ENCODE peak calls at places on chromosome 12, in ten cellular contexts. K is aorta, C is substantia nigra, D is right atrium auricular region, I is GM23248, E is mammary epithelial cell, Z is HCT116, O is SJCRH30, V is iPS DF 6.9, M is spleen. W is an unnamed sample.

GRCh38 chr12:67068204-67068731 is 200.9 kb upstream of the CAND1 start:
- DNase-seq in K (peak), C (no peak), D (no peak), I (no peak), E (peak), Z (no peak), O (peak), V (no peak), M (no peak), W (no peak)

GRCh38 chr12:51160814-51161459 is 12.0 kb downstream of the TFCP2 start:
- DNase-seq in K (no peak), C (no peak), D (no peak), I (peak), E (no peak), Z (no peak), O (peak), V (no peak), M (no peak), W (no peak)

GRCh38 chr12:132154341-132154761 is 10.1 kb downstream of the NOC4L start:
- DNase-seq in K (no peak), C (no peak), D (no peak), I (no peak), E (no peak), Z (no peak), O (no peak), V (no peak), M (peak), W (no peak)

GRCh38 chr12:20474443-20474842 is 106.1 kb downstream of the PDE3A start:
- DNase-seq in K (no peak), C (no peak), D (no peak), I (no peak), E (no peak), Z (no peak), O (no peak), V (no peak), M (no peak), W (no peak)

GRCh38 chr12:110575326-110575725 is 7.8 kb downstream of the PPTC7 start:
- DNase-seq in K (no peak), C (no peak), D (no peak), I (no peak), E (no peak), Z (no peak), O (no peak), V (no peak), M (no peak), W (no peak)

GRCh38 chr12:14913381-14913781 is 25.0 kb downstream of the ERP27 start:
- DNase-seq in K (no peak), C (no peak), D (peak), I (no peak), E (peak), Z (peak), O (peak), V (no peak), M (no peak), W (peak)

GRCh38 chr12:113456199-113456598 is 15.5 kb downstream of the LHX5 start:
- DNase-seq in K (no peak), C (no peak), D (no peak), I (no peak), E (no peak), Z (no peak), O (no peak), V (no peak), M (no peak), W (no peak)

GRCh38 chr12:13181375-13182070 is 15.0 kb upstream of the EMP1 start:
- DNase-seq in K (no peak), C (no peak), D (no peak), I (no peak), E (no peak), Z (no peak), O (peak), V (no peak), M (no peak), W (no peak)

GRCh38 chr12:67161322-67161918 is 107.7 kb upstream of the CAND1 start:
- DNase-seq in K (no peak), C (no peak), D (no peak), I (peak), E (peak), Z (no peak), O (peak), V (peak), M (no peak), W (no peak)

GRCh38 chr12:30753761-30754382 is 879 bp downstream of the CAPRIN2 start:
- DNase-seq in K (no peak), C (no peak), D (no peak), I (peak), E (peak), Z (no peak), O (peak), V (no peak), M (no peak), W (no peak)

GRCh38 chr12:42129595-42130204 is 15.0 kb downstream of the GXYLT1 start:
- DNase-seq in K (no peak), C (no peak), D (no peak), I (peak), E (peak), Z (peak), O (peak), V (no peak), M (no peak), W (no peak)

GRCh38 chr12:105679982-105680381 is 349.5 kb downstream of the C12orf75 start:
- DNase-seq in K (no peak), C (no peak), D (no peak), I (no peak), E (no peak), Z (no peak), O (no peak), V (no peak), M (no peak), W (no peak)

GRCh38 chr12:44833561-44833960 is 42.6 kb downstream of the NELL2 start:
- DNase-seq in K (no peak), C (no peak), D (no peak), I (no peak), E (no peak), Z (no peak), O (no peak), V (no peak), M (no peak), W (no peak)

GRCh38 chr12:118436002-118436724 is 59.8 kb downstream of the SUDS3 start:
- DNase-seq in K (no peak), C (no peak), D (no peak), I (peak), E (no peak), Z (peak), O (peak), V (peak), M (no peak), W (no peak)

GRCh38 chr12:106863185-106863584 is 88.7 kb downstream of the RIC8B start:
- DNase-seq in K (no peak), C (no peak), D (no peak), I (no peak), E (no peak), Z (no peak), O (peak), V (no peak), M (no peak), W (no peak)

GRCh38 chr12:65853489-65854157 is 29.3 kb downstream of the HMGA2 start:
- DNase-seq in K (no peak), C (no peak), D (no peak), I (peak), E (no peak), Z (no peak), O (no peak), V (no peak), M (no peak), W (no peak)

GRCh38 chr12:64383675-64384074 is 6.9 kb downstream of the C12orf56 start:
- DNase-seq in K (no peak), C (no peak), D (no peak), I (peak), E (no peak), Z (no peak), O (no peak), V (no peak), M (no peak), W (no peak)

GRCh38 chr12:24940157-24940556 is 8.7 kb downstream of the BCAT1 start:
- DNase-seq in K (no peak), C (no peak), D (no peak), I (no peak), E (no peak), Z (no peak), O (no peak), V (no peak), M (no peak), W (no peak)

GRCh38 chr12:11771895-11772502 is 122.5 kb downstream of the ETV6 start:
- DNase-seq in K (no peak), C (no peak), D (no peak), I (no peak), E (peak), Z (no peak), O (no peak), V (no peak), M (no peak), W (no peak)

GRCh38 chr12:132708150-132708549 is 2.5 kb upstream of the PGAM5 start:
- DNase-seq in K (no peak), C (no peak), D (no peak), I (no peak), E (no peak), Z (no peak), O (no peak), V (no peak), M (no peak), W (no peak)

GRCh38 chr12:38904932-38905479 is 385 bp downstream of the CPNE8 start:
- DNase-seq in K (peak), C (no peak), D (peak), I (peak), E (peak), Z (peak), O (peak), V (no peak), M (peak), W (peak)

GRCh38 chr12:31204995-31205582 is 120.9 kb downstream of the SINHCAF start:
- DNase-seq in K (no peak), C (no peak), D (no peak), I (peak), E (peak), Z (no peak), O (peak), V (no peak), M (no peak), W (no peak)

GRCh38 chr12:15693233-15693911 is 95.8 kb downstream of the EPS8 start:
- DNase-seq in K (no peak), C (no peak), D (no peak), I (peak), E (peak), Z (no peak), O (no peak), V (no peak), M (no peak), W (no peak)

GRCh38 chr12:86931714-86932113 is 675.5 kb upstream of the MGAT4C start:
- DNase-seq in K (no peak), C (no peak), D (no peak), I (no peak), E (peak), Z (no peak), O (no peak), V (no peak), M (no peak), W (no peak)

GRCh38 chr12:106135075-106135474 is 3.7 kb downstream of the NUAK1 start:
- DNase-seq in K (no peak), C (no peak), D (no peak), I (no peak), E (no peak), Z (no peak), O (no peak), V (no peak), M (no peak), W (no peak)

GRCh38 chr12:52581481-52581880 is 7.8 kb upstream of the KRT74 start:
- DNase-seq in K (no peak), C (no peak), D (no peak), I (peak), E (peak), Z (no peak), O (no peak), V (no peak), M (no peak), W (no peak)

GRCh38 chr12:28191690-28192089 is 1.4 kb downstream of the CCDC91 start:
- DNase-seq in K (no peak), C (no peak), D (no peak), I (peak), E (peak), Z (no peak), O (no peak), V (no peak), M (no peak), W (no peak)

GRCh38 chr12:107518868-107519267 is 166.7 kb upstream of the PWP1 start:
- DNase-seq in K (no peak), C (no peak), D (no peak), I (no peak), E (no peak), Z (no peak), O (no peak), V (no peak), M (no peak), W (no peak)

GRCh38 chr12:115623764-115624334 is 653.6 kb downstream of the MED13L start:
- DNase-seq in K (no peak), C (no peak), D (no peak), I (no peak), E (no peak), Z (no peak), O (no peak), V (no peak), M (no peak), W (no peak)

GRCh38 chr12:123807670-123808069 is 45.6 kb downstream of the DNAH10 start:
- DNase-seq in K (no peak), C (no peak), D (no peak), I (no peak), E (no peak), Z (no peak), O (no peak), V (no peak), M (no peak), W (no peak)

GRCh38 chr12:15899282-15899870 is 11.8 kb upstream of the DERA start:
- DNase-seq in K (no peak), C (no peak), D (no peak), I (peak), E (no peak), Z (no peak), O (peak), V (no peak), M (no peak), W (no peak)

GRCh38 chr12:52754135-52754534 is 23.0 kb downstream of the KRT76 start:
- DNase-seq in K (no peak), C (no peak), D (no peak), I (no peak), E (no peak), Z (no peak), O (no peak), V (no peak), M (no peak), W (no peak)

GRCh38 chr12:6214633-6215032 is 14.4 kb downstream of the CD9 start:
- DNase-seq in K (no peak), C (no peak), D (no peak), I (no peak), E (peak), Z (no peak), O (no peak), V (no peak), M (no peak), W (no peak)

GRCh38 chr12:53994691-53995310 is 5.2 kb upstream of the HOXC9 start:
- DNase-seq in K (no peak), C (no peak), D (no peak), I (no peak), E (peak), Z (no peak), O (no peak), V (no peak), M (peak), W (no peak)

GRCh38 chr12:126681676-126682075 is 1585.3 kb upstream of the TMEM132C start:
- DNase-seq in K (no peak), C (no peak), D (no peak), I (no peak), E (no peak), Z (no peak), O (peak), V (no peak), M (no peak), W (no peak)

GRCh38 chr12:112122823-112123690 is 2.3 kb upstream of the TRAFD1 start:
- DNase-seq in K (no peak), C (no peak), D (no peak), I (peak), E (no peak), Z (no peak), O (peak), V (no peak), M (no peak), W (no peak)

GRCh38 chr12:96501139-96501741 is 11.9 kb downstream of the CFAP54 start:
- DNase-seq in K (no peak), C (no peak), D (no peak), I (peak), E (peak), Z (peak), O (peak), V (no peak), M (peak), W (peak)

DNA sequence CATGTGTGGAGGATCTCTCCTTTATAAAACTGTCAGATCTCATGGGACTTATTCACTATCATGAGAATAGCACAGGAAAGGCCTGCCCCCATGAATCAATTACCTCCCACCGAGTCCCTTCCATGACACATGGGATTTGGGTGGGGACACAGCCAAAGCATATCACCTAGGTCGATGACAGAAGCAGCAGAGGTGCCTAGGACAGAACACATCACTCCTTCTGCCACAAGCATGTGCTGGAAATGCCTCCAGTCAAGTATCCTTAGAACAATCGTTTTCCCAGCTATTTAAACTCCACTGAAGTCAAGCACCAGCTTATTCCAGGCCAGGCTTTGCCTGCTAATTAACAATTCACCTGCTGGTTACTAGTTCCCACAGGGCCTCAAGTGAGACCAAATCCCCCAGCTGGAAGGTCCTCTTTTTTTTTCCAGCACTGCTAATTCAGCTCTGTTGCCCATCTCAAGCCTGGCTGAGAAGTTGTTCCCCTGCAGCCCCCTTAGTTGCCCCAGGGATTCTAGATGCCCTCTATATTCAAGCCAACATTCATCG is 212.3 kb upstream of the NUDT4 start:
- DNase-seq in K (no peak), C (no peak), D (no peak), I (no peak), E (no peak), Z (no peak), O (no peak), V (no peak), M (no peak), W (no peak)
- H3K27ac ChIP-seq in K (no peak), C (no peak), D (no peak), I (no peak), E (no peak), Z (no peak), O (no peak), V (no peak), M (no peak), W (no peak)

DNA sequence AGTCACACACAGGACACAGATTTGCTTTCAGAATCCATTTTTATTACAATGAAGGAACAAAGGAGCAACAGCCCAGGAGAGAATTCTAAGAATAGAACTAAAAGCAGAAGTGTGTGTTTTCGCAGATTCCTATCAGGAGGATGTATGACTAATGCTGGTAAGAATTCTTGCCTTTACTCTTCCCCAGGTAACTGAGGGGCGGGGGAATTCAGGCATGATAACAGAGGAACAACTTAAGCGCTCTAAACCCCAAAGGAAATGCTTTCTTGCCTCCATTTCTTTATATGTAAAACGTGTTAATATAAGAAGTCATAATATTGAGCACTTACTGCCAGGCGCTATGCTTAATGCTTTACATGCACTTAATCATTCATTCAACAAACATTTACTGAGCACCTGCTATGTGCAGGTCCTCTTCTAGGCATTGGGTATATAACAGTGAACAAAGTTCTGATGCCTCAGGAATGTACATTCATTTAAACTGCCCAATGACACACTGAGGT is 4.5 kb downstream of the HCAR1 start:
- DNase-seq in K (no peak), C (no peak), D (no peak), I (no peak), E (peak), Z (peak), O (no peak), V (no peak), M (no peak), W (peak)
- H3K27ac ChIP-seq in K (no peak), C (no peak), D (no peak), I (no peak), E (peak), Z (peak), O (no peak), V (no peak), M (peak), W (peak)

GRCh38 chr12:27085654-27086053 is 3.3 kb upstream of the C12orf71 start:
- DNase-seq in K (no peak), C (no peak), D (no peak), I (no peak), E (no peak), Z (no peak), O (no peak), V (no peak), M (no peak), W (no peak)
- H3K27ac ChIP-seq in K (no peak), C (no peak), D (no peak), I (no peak), E (no peak), Z (no peak), O (no peak), V (no peak), M (no peak), W (no peak)

GRCh38 chr12:998020-998874 is 7.2 kb downstream of the ERC1 start:
- DNase-seq in K (no peak), C (no peak), D (no peak), I (no peak), E (no peak), Z (no peak), O (no peak), V (no peak), M (no peak), W (no peak)

GRCh38 chr12:1001507-1001906 is 10.5 kb downstream of the ERC1 start:
- DNase-seq in K (no peak), C (no peak), D (no peak), I (no peak), E (no peak), Z (no peak), O (no peak), V (no peak), M (no peak), W (no peak)

GRCh38 chr12:996881-997280 is 5.9 kb downstream of the ERC1 start:
- DNase-seq in K (no peak), C (no peak), D (no peak), I (no peak), E (no peak), Z (no peak), O (no peak), V (no peak), M (no peak), W (no peak)

GRCh38 chr12:992647-993046 is 1.6 kb downstream of the ERC1 start:
- DNase-seq in K (no peak), C (no peak), D (no peak), I (no peak), E (no peak), Z (no peak), O (no peak), V (no peak), M (no peak), W (no peak)

GRCh38 chr12:997505-997904 is 6.5 kb downstream of the ERC1 start:
- DNase-seq in K (no peak), C (no peak), D (no peak), I (no peak), E (no peak), Z (no peak), O (no peak), V (no peak), M (no peak), W (no peak)
- H3K27ac ChIP-seq in K (peak), C (no peak), D (no peak), I (no peak), E (no peak), Z (no peak), O (no peak), V (no peak), M (no peak), W (no peak)

DNA sequence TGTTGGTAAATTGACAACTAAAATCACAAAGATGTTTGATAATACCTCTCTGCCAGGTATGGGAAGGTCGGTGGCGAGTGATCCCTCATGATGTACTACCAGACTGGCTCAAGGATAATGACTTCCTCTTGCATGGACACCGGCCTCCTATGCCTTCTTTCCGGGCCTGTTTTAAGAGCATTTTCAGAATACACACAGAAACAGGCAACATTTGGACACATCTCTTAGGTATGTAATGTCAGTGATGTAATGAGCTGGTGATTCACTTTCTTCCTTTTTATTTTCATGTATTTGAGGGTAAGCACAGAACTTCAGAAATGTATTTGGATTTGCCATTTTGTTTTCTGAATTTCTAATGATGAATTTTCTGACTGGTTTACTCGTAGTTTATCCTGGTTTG is 42.6 kb upstream of the LRTM2 start:
- DNase-seq in K (no peak), C (no peak), D (no peak), I (peak), E (peak), Z (no peak), O (no peak), V (no peak), M (no peak), W (no peak)
- H3K27ac ChIP-seq in K (no peak), C (peak), D (no peak), I (peak), E (no peak), Z (no peak), O (no peak), V (no peak), M (no peak), W (no peak)

GRCh38 chr12:8031872-8032241 is 659 bp upstream of the FOXJ2 start:
- DNase-seq in K (no peak), C (no peak), D (no peak), I (no peak), E (no peak), Z (no peak), O (no peak), V (no peak), M (no peak), W (no peak)
- H3K27ac ChIP-seq in K (peak), C (peak), D (peak), I (peak), E (peak), Z (peak), O (no peak), V (no peak), M (peak), W (peak)

GRCh38 chr12:7709969-7710368 is 1.3 kb upstream of the DPPA3 start:
- DNase-seq in K (no peak), C (no peak), D (no peak), I (no peak), E (no peak), Z (no peak), O (no peak), V (no peak), M (no peak), W (no peak)

GRCh38 chr12:7711133-7711532 is at the start of gene DPPA3:
- DNase-seq in K (no peak), C (no peak), D (no peak), I (no peak), E (no peak), Z (no peak), O (no peak), V (no peak), M (no peak), W (no peak)

GRCh38 chr12:7705846-7706245 is 5.4 kb upstream of the DPPA3 start:
- DNase-seq in K (no peak), C (no peak), D (no peak), I (no peak), E (no peak), Z (no peak), O (no peak), V (no peak), M (no peak), W (no peak)
- H3K27ac ChIP-seq in K (no peak), C (no peak), D (no peak), I (no peak), E (no peak), Z (no peak), O (no peak), V (no peak), M (no peak), W (no peak)

W was measured in breast epithelium.